ENCODE peak calls at places on chromosomes 12 and 14, in nine cellular contexts. R is CD8-positive, alpha-beta T cell; U is H9; J is tibial artery; E is natural killer cell; X is RWPE1; T is body of pancreas; P is tibial nerve; F is Panc1. G is an unnamed sample.
A peak's percentile ranks its signal among the peaks of the same experiment; 100 is the strongest.

GRCh38 chr12:53750812-53751335 is 905 bp downstream of the CISTR start:
- DNase-seq in R (peak; percentile 20), U (no peak), J (peak; percentile 66), E (no peak), X (no peak), T (no peak), P (no peak), F (no peak), G (no peak)

GRCh38 chr12:125564753-125565152 is 499.5 kb downstream of the AACS start:
- DNase-seq in R (no peak), U (no peak), J (no peak), E (no peak), X (no peak), T (no peak), P (no peak), F (no peak), G (no peak)

GRCh38 chr12:53684654-53685220 is 8.9 kb upstream of the ATP5MC2 start:
- DNase-seq in R (no peak), U (no peak), J (no peak), E (no peak), X (no peak), T (no peak), P (no peak), F (no peak), G (no peak)

GRCh38 chr12:26787125-26787495 is 45.9 kb downstream of the ITPR2 start:
- DNase-seq in R (no peak), U (no peak), J (no peak), E (no peak), X (peak; percentile 32), T (no peak), P (no peak), F (no peak), G (no peak)

GRCh38 chr12:109169262-109169661 is 52.9 kb downstream of the ACACB start:
- DNase-seq in R (no peak), U (no peak), J (no peak), E (no peak), X (no peak), T (no peak), P (no peak), F (no peak), G (no peak)

GRCh38 chr12:19273482-19274330 is 144.2 kb downstream of the PLEKHA5 start:
- DNase-seq in R (peak; percentile 65), U (no peak), J (peak; percentile 79), E (no peak), X (peak; percentile 77), T (peak; percentile 56), P (no peak), F (no peak), G (no peak)

GRCh38 chr12:116150001-116150400 is 127.5 kb downstream of the MED13L start:
- DNase-seq in R (no peak), U (no peak), J (no peak), E (no peak), X (no peak), T (no peak), P (no peak), F (no peak), G (no peak)

GRCh38 chr14:95468416-95469133 is 47.9 kb downstream of the SYNE3 start:
- DNase-seq in R (no peak), U (no peak), J (no peak), E (no peak), X (no peak), T (no peak), P (no peak), F (no peak), G (no peak)

GRCh38 chr14:32374155-32374554 is 45.1 kb downstream of the AKAP6 start:
- DNase-seq in R (no peak), U (no peak), J (no peak), E (no peak), X (no peak), T (no peak), P (no peak), F (no peak), G (no peak)

GRCh38 chr12:26700430-26700829 is 132.6 kb downstream of the ITPR2 start:
- DNase-seq in R (no peak), U (no peak), J (no peak), E (no peak), X (no peak), T (no peak), P (no peak), F (no peak), G (no peak)

GRCh38 chr12:48988030-48988649 is 10.0 kb downstream of the WNT1 start:
- DNase-seq in R (peak; percentile 84), U (peak; percentile 92), J (no peak), E (peak; percentile 77), X (peak; percentile 65), T (peak; percentile 77), P (peak; percentile 51), F (no peak), G (peak; percentile 90)
- TF ChIP-seq CTCF in R (peak; percentile 81), U (peak; percentile 95), J (peak; percentile 66), E (peak; percentile 87), X (peak; percentile 85), T (peak; percentile 56), P (peak; percentile 75), F (peak; percentile 95), G (peak; percentile 82)

GRCh38 chr14:22159968-22160367 is 429.1 kb downstream of the DAD1 start:
- DNase-seq in R (no peak), U (no peak), J (no peak), E (no peak), X (no peak), T (no peak), P (no peak), F (no peak), G (no peak)

GRCh38 chr14:22158560-22158959 is 430.5 kb downstream of the DAD1 start:
- DNase-seq in R (no peak), U (no peak), J (no peak), E (no peak), X (no peak), T (no peak), P (no peak), F (no peak), G (no peak)

GRCh38 chr14:22159049-22159448 is 430.0 kb downstream of the DAD1 start:
- DNase-seq in R (no peak), U (no peak), J (no peak), E (no peak), X (peak; percentile 75), T (no peak), P (no peak), F (no peak), G (no peak)

GRCh38 chr14:22164616-22165015 is 424.4 kb downstream of the DAD1 start:
- DNase-seq in R (no peak), U (no peak), J (no peak), E (no peak), X (no peak), T (no peak), P (no peak), F (no peak), G (no peak)

GRCh38 chr14:22163051-22163450 is 426.0 kb downstream of the DAD1 start:
- DNase-seq in R (no peak), U (no peak), J (no peak), E (no peak), X (no peak), T (no peak), P (no peak), F (no peak), G (no peak)
- TF ChIP-seq CTCF in R (no peak), U (peak; percentile 59), J (no peak), E (no peak), X (no peak), T (no peak), P (no peak), F (peak; percentile 21), G (peak; percentile 54)

DNA sequence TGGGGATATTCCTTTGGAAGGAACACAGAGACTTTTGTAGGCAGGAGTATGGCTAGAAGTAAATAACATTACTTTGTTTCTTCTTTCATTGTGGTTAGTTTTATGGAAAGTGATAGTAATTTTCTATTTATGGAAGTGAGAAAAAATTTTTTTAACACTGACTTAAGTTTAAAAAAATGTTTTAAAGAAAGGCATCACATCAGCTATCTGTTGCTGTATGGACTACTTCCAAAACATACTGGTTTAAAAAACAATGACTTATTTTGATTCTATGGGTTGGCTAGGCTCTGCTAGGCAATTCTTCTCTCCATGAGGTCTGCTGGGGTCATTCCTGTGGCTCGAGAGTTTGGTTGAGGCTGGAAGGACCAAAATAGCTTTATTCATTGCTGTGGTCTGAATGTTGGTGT is 31.7 kb upstream of the SLC38A2 start:
- DNase-seq in R (no peak), U (no peak), J (no peak), E (no peak), X (no peak), T (no peak), P (no peak), F (no peak), G (no peak)
- TF ChIP-seq CTCF in R (no peak), U (no peak), J (no peak), E (no peak), X (no peak), T (no peak), P (no peak), F (no peak), G (no peak)

GRCh38 chr14:20684662-20685456 is 499 bp downstream of the RNASE4 start:
- DNase-seq in R (no peak), U (peak; percentile 68), J (peak; percentile 76), E (no peak), X (peak; percentile 34), T (peak; percentile 53), P (no peak), F (no peak), G (peak; percentile 17)

GRCh38 chr14:20682127-20682434 is 2.3 kb upstream of the RNASE4 start:
- DNase-seq in R (no peak), U (no peak), J (no peak), E (no peak), X (no peak), T (no peak), P (no peak), F (no peak), G (no peak)

GRCh38 chr14:20683896-20684661 is at the start of gene RNASE4:
- DNase-seq in R (peak; percentile 82), U (peak; percentile 80), J (peak; percentile 95), E (peak; percentile 84), X (peak; percentile 68), T (peak; percentile 82), P (peak; percentile 82), F (peak; percentile 88), G (peak; percentile 83)

GRCh38 chr14:20682435-20683124 is 1.8 kb upstream of the RNASE4 start:
- DNase-seq in R (peak; percentile 75), U (peak; percentile 84), J (peak; percentile 95), E (peak; percentile 68), X (peak; percentile 76), T (peak; percentile 85), P (peak; percentile 83), F (peak; percentile 84), G (peak; percentile 71)

DNA sequence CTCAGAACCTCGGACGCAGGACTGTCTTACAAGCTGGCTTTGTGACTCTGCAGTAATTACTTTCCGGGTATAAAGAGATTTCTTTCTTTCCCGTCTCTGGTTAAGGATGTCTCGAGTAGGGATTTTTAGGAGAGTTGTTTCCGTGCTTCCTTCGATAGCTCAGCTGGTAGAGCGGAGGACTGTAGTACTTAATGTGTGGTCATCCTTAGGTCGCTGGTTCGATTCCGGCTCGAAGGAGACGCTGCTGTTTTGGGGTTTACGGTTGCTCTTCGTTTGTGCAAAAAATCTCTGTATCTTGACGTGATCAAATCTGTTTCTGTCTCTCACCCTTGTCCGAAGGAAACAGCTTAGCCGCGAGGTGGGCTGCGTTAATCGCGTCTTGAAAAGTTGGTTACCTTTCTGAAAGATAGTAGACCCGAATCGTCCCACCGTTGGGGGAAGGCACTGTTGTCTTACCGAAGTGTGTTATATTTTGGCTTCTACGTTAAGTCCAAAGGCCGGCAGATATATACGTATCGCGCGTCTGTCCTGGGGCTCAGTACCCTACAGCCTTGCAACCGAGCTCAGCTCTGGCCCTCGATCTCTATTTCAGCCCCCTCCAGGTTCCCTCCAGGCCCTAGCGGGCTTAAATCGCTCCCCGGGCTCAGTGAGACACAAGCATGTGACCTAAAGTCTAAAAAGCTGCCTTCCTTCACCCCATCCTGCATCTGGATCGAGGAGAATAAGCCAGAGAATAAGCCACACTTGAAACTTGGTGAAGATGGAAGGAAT is 1.1 kb upstream of the RNASE4 start:
- DNase-seq in R (peak; percentile 77), U (peak; percentile 87), J (peak; percentile 84), E (peak; percentile 73), X (peak; percentile 39), T (peak; percentile 80), P (peak; percentile 55), F (peak; percentile 96), G (peak; percentile 76)
- TF ChIP-seq CTCF in R (no peak), U (no peak), J (no peak), E (no peak), X (no peak), T (no peak), P (no peak), F (no peak), G (no peak)